ENCODE peak calls at places on chromosome 13, in five cellular contexts. A is epithelial cell of prostate; J is KBM-7; K is activated CD4-positive, CD25-positive, alpha-beta regulatory T cell treated with anti-CD3 and anti-CD28 coated beads, Interleukin-2, amount 50 U/mL, for 72 hours; R is sciatic nerve. P is an unnamed sample.

GRCh38 chr13:20684535-20684934 is 19.0 kb upstream of the IL17D start:
- DNase-seq in A (no peak), R (no peak), K (no peak), J (no peak), P (peak)

GRCh38 chr13:105572401-105572800 is 963.1 kb downstream of the EFNB2 start:
- DNase-seq in R (no peak), J (no peak), A (no peak), K (no peak), P (no peak)

GRCh38 chr13:44389003-44389666 is 15.5 kb downstream of the SERP2 start:
- DNase-seq in A (no peak), J (no peak), K (no peak), R (no peak), P (no peak)

GRCh38 chr13:66410314-66410713 is 819.8 kb downstream of the PCDH9 start:
- DNase-seq in J (no peak), R (no peak), K (no peak), A (no peak), P (no peak)

GRCh38 chr13:101049166-101049850 is 367.0 kb downstream of the NALCN start:
- DNase-seq in K (no peak), J (no peak), A (peak), R (no peak), P (no peak)

GRCh38 chr13:108345016-108345415 is 75.5 kb downstream of the TNFSF13B start:
- DNase-seq in R (no peak), K (no peak), J (no peak), A (no peak), P (no peak)

GRCh38 chr13:44620057-44620456 is 43.9 kb upstream of the TSC22D1 start:
- DNase-seq in K (no peak), R (no peak), A (peak), J (no peak), P (no peak)

GRCh38 chr13:113053376-113053775 is 52.2 kb upstream of the F7 start:
- DNase-seq in K (no peak), A (no peak), J (no peak), R (no peak), P (no peak)

GRCh38 chr13:62702502-62702901 is 1286.9 kb upstream of the PCDH20 start:
- DNase-seq in A (no peak), R (no peak), K (no peak), J (no peak), P (no peak)

GRCh38 chr13:20416223-20416622 is 109.4 kb downstream of the CRYL1 start:
- DNase-seq in J (no peak), A (no peak), R (no peak), K (no peak), P (no peak)

GRCh38 chr13:50189450-50189849 is 174.2 kb downstream of the KCNRG start:
- DNase-seq in J (no peak), A (no peak), K (no peak), R (no peak), P (peak)

GRCh38 chr13:23960566-23961156 is 63.4 kb upstream of the C1QTNF9B start:
- DNase-seq in K (no peak), R (no peak), J (peak), A (no peak), P (peak)

GRCh38 chr13:92896842-92897241 is 329.8 kb upstream of the GPC6 start:
- DNase-seq in K (no peak), R (no peak), A (no peak), J (peak), P (no peak)

GRCh38 chr13:36475468-36475867 is 43.2 kb downstream of the CCNA1 start:
- DNase-seq in J (peak), R (no peak), K (no peak), A (no peak), P (peak)

GRCh38 chr13:101661839-101662238 is 209.4 kb downstream of the ITGBL1 start:
- DNase-seq in R (no peak), A (no peak), J (no peak), K (no peak), P (no peak)

GRCh38 chr13:46796129-46796514 is 839 bp downstream of the ESD start:
- DNase-seq in A (no peak), K (no peak), J (no peak), R (no peak), P (peak)

GRCh38 chr13:110010433-110011135 is 224.2 kb upstream of the IRS2 start:
- DNase-seq in A (no peak), R (no peak), J (no peak), K (no peak), P (no peak)

GRCh38 chr13:35923347-35923746 is 207.8 kb downstream of the DCLK1 start:
- DNase-seq in R (no peak), K (no peak), A (no peak), J (no peak), P (no peak)

GRCh38 chr13:64154514-64154913 is 2738.9 kb upstream of the PCDH20 start:
- DNase-seq in R (no peak), J (peak), K (no peak), A (no peak), P (peak)

GRCh38 chr13:78197231-78197630 is 278.6 kb upstream of the EDNRB start:
- DNase-seq in J (no peak), A (no peak), R (no peak), K (no peak), P (no peak)

GRCh38 chr13:99150575-99151370 is 49.9 kb upstream of the UBAC2 start:
- DNase-seq in A (peak), J (peak), R (no peak), K (no peak), P (no peak)

GRCh38 chr13:25046274-25046984 is 49.5 kb upstream of the PABPC3 start:
- DNase-seq in J (no peak), A (no peak), R (no peak), K (no peak), P (no peak)

GRCh38 chr13:62250501-62251175 is 835.0 kb upstream of the PCDH20 start:
- DNase-seq in R (no peak), K (no peak), A (no peak), J (no peak), P (peak)

GRCh38 chr13:110876592-110876991 is 38.3 kb downstream of the ANKRD10 start:
- DNase-seq in R (no peak), J (no peak), K (no peak), A (no peak), P (peak)

P was measured in NB4.